ENCODE peak calls at places on chromosomes 5 and 9, in four cellular contexts. R is osteoblast; O is naive thymus-derived CD4-positive, alpha-beta T cell; A is pancreas. G is an unnamed sample. For H3K4me1 and H3K27me3, the result is how much of the 10 kb centered on the place peaks cover.

GRCh38 chr9:70412678-70413426 is 1.6 kb downstream of the KLF9 start:
- DNase-seq in O (no peak), A (peak), R (peak), G (peak)

GRCh38 chr5:423626-424258 is 19.2 kb upstream of the EXOC3 start:
- DNase-seq in A (no peak), O (no peak), R (peak), G (no peak)

GRCh38 chr5:95955996-95956899 is 5.4 kb downstream of the ELL2 start:
- DNase-seq in A (no peak), R (no peak), O (no peak), G (no peak)

GRCh38 chr5:37400501-37400900 is 21.4 kb downstream of the WDR70 start:
- DNase-seq in A (no peak), R (no peak), O (no peak), G (no peak)

GRCh38 chr9:93942176-93942575 is 13.0 kb downstream of the BARX1 start:
- DNase-seq in O (no peak), R (no peak), A (no peak), G (no peak)

GRCh38 chr5:6169660-6170059 is 208.7 kb downstream of the MED10 start:
- DNase-seq in A (no peak), O (no peak), R (no peak), G (no peak)

GRCh38 chr5:159533197-159533596 is 202.9 kb upstream of the IL12B start:
- DNase-seq in A (no peak), O (no peak), R (no peak), G (no peak)

GRCh38 chr5:158139161-158139560 is 280.2 kb upstream of the CLINT1 start:
- DNase-seq in A (no peak), O (no peak), R (no peak), G (no peak)

GRCh38 chr5:68276740-68277139 is 61.2 kb downstream of the PIK3R1 start:
- DNase-seq in O (no peak), A (no peak), R (no peak), G (no peak)

GRCh38 chr5:132354381-132354780 is 15.1 kb upstream of the SLC22A5 start:
- DNase-seq in O (no peak), R (no peak), A (no peak), G (no peak)
- H3K4me1 ChIP-seq in O (under half), R (under half), A (under half), G (under half)

GRCh38 chr9:135303865-135304499 is 175.6 kb upstream of the PPP1R26 start:
- DNase-seq in R (no peak), A (no peak), O (no peak), G (no peak)

GRCh38 chr9:135301271-135302263 is 178.0 kb upstream of the PPP1R26 start:
- DNase-seq in A (peak), R (peak), O (no peak), G (no peak)

GRCh38 chr9:135303280-135303647 is 176.3 kb upstream of the PPP1R26 start:
- DNase-seq in O (no peak), A (no peak), R (peak), G (no peak)

GRCh38 chr9:135300346-135301141 is 179.0 kb upstream of the PPP1R26 start:
- DNase-seq in A (peak), R (peak), O (no peak), G (no peak)

GRCh38 chr9:135302329-135303279 is 177.0 kb upstream of the PPP1R26 start:
- DNase-seq in R (peak), O (no peak), A (peak), G (no peak)
- H3K27me3 ChIP-seq in R (under half), O (under half), A (under half), G (under half)

GRCh38 chr5:150092159-150092787 is 5.9 kb upstream of the CSF1R start:
- DNase-seq in O (no peak), R (no peak), A (no peak), G (no peak)
- H3K4me1 ChIP-seq in O (under half), R (under half), A (under half), G (under half)

GRCh38 chr5:133360693-133361479 is 251.5 kb downstream of the FSTL4 start:
- DNase-seq in O (no peak), R (no peak), A (no peak), G (no peak)
- H3K27me3 ChIP-seq in O (under half), R (under half), A (under half), G (under half)